ENCODE peak calls at places on chromosomes 7 and 10, in nine cellular contexts. O, S, D, R, G, I, J, N and E are unnamed samples.

GRCh38 chr7:22176791-22177412 is 180.1 kb downstream of the RAPGEF5 start:
- DNase-seq in D (no peak), S (no peak), I (no peak), N (no peak), G (no peak), J (no peak), R (no peak), O (no peak), E (no peak)

GRCh38 chr7:45987521-45988290 is 66.6 kb upstream of the IGFBP3 start:
- DNase-seq in I (no peak), D (no peak), S (no peak), G (no peak), J (no peak), N (no peak), R (no peak), O (no peak), E (no peak)

GRCh38 chr7:77315102-77315501 is 101.0 kb downstream of the GSAP start:
- DNase-seq in D (no peak), G (no peak), S (no peak), I (no peak), J (no peak), O (no peak), R (no peak), N (no peak), E (no peak)

GRCh38 chr10:51892965-51893658 is 193.7 kb upstream of the CSTF2T start:
- DNase-seq in D (no peak), I (peak), S (no peak), N (peak), J (no peak), O (peak), G (no peak), R (no peak), E (peak)

GRCh38 chr7:80934286-80934685 is 15.4 kb upstream of the SEMA3C start:
- DNase-seq in O (no peak), I (no peak), J (no peak), D (no peak), G (peak), N (no peak), S (no peak), R (peak), E (no peak)

GRCh38 chr7:128931186-128931798 is 6.4 kb upstream of the IRF5 start:
- DNase-seq in S (no peak), R (no peak), J (no peak), O (no peak), I (no peak), D (no peak), G (no peak), N (no peak), E (no peak)

GRCh38 chr7:144517762-144518161 is 114.3 kb upstream of the NOBOX start:
- DNase-seq in D (no peak), G (no peak), N (no peak), O (no peak), R (no peak), J (no peak), I (no peak), S (no peak), E (no peak)

GRCh38 chr7:125663961-125664360 is 734.3 kb upstream of the POT1 start:
- DNase-seq in G (no peak), O (no peak), N (no peak), D (no peak), R (no peak), S (no peak), J (no peak), I (no peak), E (no peak)

GRCh38 chr7:150323682-150324365 is 479 bp upstream of the ACTR3C start:
- DNase-seq in O (no peak), S (no peak), G (no peak), J (no peak), R (no peak), I (no peak), D (no peak), N (peak), E (no peak)

GRCh38 chr10:27251554-27251953 is 11.0 kb upstream of the ACBD5 start:
- DNase-seq in D (no peak), R (no peak), S (no peak), I (no peak), N (no peak), O (no peak), J (no peak), G (no peak), E (no peak)

GRCh38 chr7:144384555-144385245 is 18.8 kb downstream of the NOBOX start:
- DNase-seq in G (peak), N (peak), D (no peak), J (no peak), S (no peak), R (no peak), I (peak), O (no peak), E (no peak)

GRCh38 chr10:80509403-80510161 is 28.1 kb upstream of the SH2D4B start:
- DNase-seq in S (no peak), G (peak), J (no peak), R (peak), D (no peak), O (no peak), I (peak), N (no peak), E (no peak)

GRCh38 chr7:6402741-6403140 is 45.0 kb downstream of the DAGLB start:
- DNase-seq in S (no peak), J (no peak), G (no peak), N (no peak), I (no peak), D (no peak), R (no peak), O (no peak), E (no peak)

GRCh38 chr10:66537186-66537585 is 388.6 kb upstream of the LRRTM3 start:
- DNase-seq in R (no peak), J (no peak), G (no peak), D (no peak), S (no peak), I (no peak), O (no peak), N (no peak), E (no peak)

GRCh38 chr7:30469303-30469702 is 9.3 kb downstream of the NOD1 start:
- DNase-seq in I (peak), J (peak), O (peak), S (no peak), D (no peak), R (peak), G (peak), N (peak), E (no peak)

GRCh38 chr10:103699611-103700435 is 155.6 kb downstream of the SH3PXD2A start:
- DNase-seq in O (no peak), D (no peak), J (peak), I (no peak), G (no peak), N (no peak), S (no peak), R (no peak), E (peak)

GRCh38 chr10:76115131-76115470 is 683.7 kb downstream of the LRMDA start:
- DNase-seq in N (no peak), J (no peak), D (no peak), R (no peak), G (no peak), S (no peak), O (no peak), I (no peak), E (no peak)

GRCh38 chr10:485776-486572 is 203.5 kb downstream of the DIP2C start:
- DNase-seq in G (no peak), N (no peak), O (no peak), J (no peak), R (no peak), I (no peak), S (no peak), D (no peak), E (no peak)

GRCh38 chr7:32385316-32385956 is 104.7 kb downstream of the LSM5 start:
- DNase-seq in J (no peak), I (no peak), R (no peak), G (no peak), S (no peak), O (no peak), D (no peak), N (no peak), E (no peak)

GRCh38 chr7:102992820-102993531 is 80.2 kb downstream of the LRRC17 start:
- DNase-seq in S (no peak), R (no peak), I (peak), O (no peak), J (no peak), G (peak), D (no peak), N (peak), E (no peak)

GRCh38 chr10:132186488-132187413 is at the start of gene DPYSL4:
- DNase-seq in R (peak), O (peak), D (no peak), G (no peak), J (no peak), I (no peak), S (no peak), N (no peak), E (no peak)

GRCh38 chr7:69517985-69518731 is 80.1 kb upstream of the AUTS2 start:
- DNase-seq in J (peak), S (no peak), I (no peak), O (no peak), G (no peak), R (no peak), D (no peak), N (no peak), E (peak)

GRCh38 chr7:53602817-53603418 is 567.5 kb downstream of the POM121L12 start:
- DNase-seq in D (no peak), S (no peak), I (no peak), N (no peak), G (no peak), R (no peak), O (no peak), J (no peak), E (no peak)

GRCh38 chr7:151384776-151385625 is 24.8 kb downstream of the WDR86 start:
- DNase-seq in I (no peak), G (no peak), O (no peak), S (no peak), J (no peak), N (no peak), D (no peak), R (no peak), E (no peak)

GRCh38 chr7:122770943-122771342 is 68.2 kb upstream of the RNF148 start:
- DNase-seq in O (no peak), S (no peak), N (no peak), D (no peak), G (no peak), I (no peak), J (no peak), R (no peak), E (no peak)

GRCh38 chr7:83130623-83131545 is 31.8 kb downstream of the PCLO start:
- DNase-seq in J (no peak), N (no peak), D (no peak), I (no peak), G (no peak), R (no peak), S (no peak), O (no peak), E (no peak)

GRCh38 chr10:87657370-87657769 is 2.3 kb upstream of the PAPSS2 start:
- DNase-seq in N (no peak), D (no peak), J (no peak), I (peak), O (no peak), S (no peak), G (peak), R (peak), E (no peak)

GRCh38 chr10:126935263-126935946 is 30.2 kb downstream of the DOCK1 start:
- DNase-seq in I (peak), D (no peak), S (no peak), O (no peak), J (no peak), N (no peak), R (peak), G (peak), E (no peak)

GRCh38 chr7:14698239-14698638 is 204.3 kb downstream of the DGKB start:
- DNase-seq in S (no peak), D (peak), I (no peak), R (no peak), N (no peak), G (no peak), O (no peak), J (peak), E (no peak)

GRCh38 chr7:151859948-151860685 is 16.8 kb downstream of the PRKAG2 start:
- DNase-seq in S (no peak), D (no peak), G (no peak), I (no peak), R (no peak), O (no peak), N (no peak), J (no peak), E (no peak)